ENCODE peak calls at places on chromosomes 13 and 19, in four cellular contexts. O, U, B and P are unnamed samples.

GRCh38 chr13:28621439-28621838 is 37.5 kb upstream of the POMP start:
- DNase-seq in B (no peak), O (no peak), U (no peak), P (no peak)

GRCh38 chr13:54185785-54186184 is 1157.2 kb downstream of the OLFM4 start:
- DNase-seq in U (no peak), B (peak), O (no peak), P (no peak)

GRCh38 chr19:36876993-36877938 is 26.6 kb downstream of the ZNF345 start:
- DNase-seq in U (no peak), B (no peak), O (no peak), P (no peak)

GRCh38 chr19:4908781-4909171 is 525 bp upstream of the UHRF1 start:
- DNase-seq in B (no peak), O (no peak), U (no peak), P (no peak)

GRCh38 chr19:7188682-7189629 is 105.3 kb downstream of the INSR start:
- DNase-seq in B (no peak), O (no peak), U (no peak), P (no peak)

GRCh38 chr19:38158730-38159129 is 65.3 kb downstream of the DPF1 start:
- DNase-seq in U (no peak), O (no peak), B (no peak), P (no peak)

GRCh38 chr13:45121421-45121820 is 1.1 kb downstream of the GTF2F2 start:
- DNase-seq in U (peak), O (no peak), B (no peak), P (no peak)

GRCh38 chr13:92621985-92622384 is 604.6 kb upstream of the GPC6 start:
- DNase-seq in O (no peak), U (no peak), B (no peak), P (no peak)

GRCh38 chr19:38100589-38100988 is 123.4 kb downstream of the DPF1 start:
- DNase-seq in O (no peak), B (no peak), U (no peak), P (no peak)

GRCh38 chr19:48859711-48860572 is 8.5 kb downstream of the PLEKHA4 start:
- DNase-seq in O (no peak), U (no peak), B (peak), P (no peak)

GRCh38 chr13:38618336-38618735 is 68.5 kb upstream of the FREM2 start:
- DNase-seq in O (no peak), B (no peak), U (no peak), P (no peak)

GRCh38 chr19:52648336-52648990 is 10.3 kb upstream of the ZNF83 start:
- DNase-seq in B (no peak), O (no peak), U (peak), P (no peak)
- H3K27ac ChIP-seq in B (no peak), O (no peak), U (peak), P (peak)

GRCh38 chr19:40360020-40360686 is 11.7 kb downstream of the PLD3 start:
- DNase-seq in B (no peak), U (no peak), O (no peak), P (no peak)

GRCh38 chr19:40358773-40359172 is 10.3 kb downstream of the PLD3 start:
- DNase-seq in U (no peak), O (no peak), B (no peak), P (no peak)

GRCh38 chr19:40355975-40356680 is 7.6 kb downstream of the PLD3 start:
- DNase-seq in B (no peak), U (no peak), O (no peak), P (no peak)

GRCh38 chr19:40357655-40358054 is 9.2 kb downstream of the PLD3 start:
- DNase-seq in B (no peak), O (no peak), U (no peak), P (no peak)

GRCh38 chr19:40356681-40357595 is 8.4 kb downstream of the PLD3 start:
- DNase-seq in U (peak), O (no peak), B (no peak), P (no peak)
- H3K27ac ChIP-seq in U (no peak), O (no peak), B (no peak), P (no peak)

DNA sequence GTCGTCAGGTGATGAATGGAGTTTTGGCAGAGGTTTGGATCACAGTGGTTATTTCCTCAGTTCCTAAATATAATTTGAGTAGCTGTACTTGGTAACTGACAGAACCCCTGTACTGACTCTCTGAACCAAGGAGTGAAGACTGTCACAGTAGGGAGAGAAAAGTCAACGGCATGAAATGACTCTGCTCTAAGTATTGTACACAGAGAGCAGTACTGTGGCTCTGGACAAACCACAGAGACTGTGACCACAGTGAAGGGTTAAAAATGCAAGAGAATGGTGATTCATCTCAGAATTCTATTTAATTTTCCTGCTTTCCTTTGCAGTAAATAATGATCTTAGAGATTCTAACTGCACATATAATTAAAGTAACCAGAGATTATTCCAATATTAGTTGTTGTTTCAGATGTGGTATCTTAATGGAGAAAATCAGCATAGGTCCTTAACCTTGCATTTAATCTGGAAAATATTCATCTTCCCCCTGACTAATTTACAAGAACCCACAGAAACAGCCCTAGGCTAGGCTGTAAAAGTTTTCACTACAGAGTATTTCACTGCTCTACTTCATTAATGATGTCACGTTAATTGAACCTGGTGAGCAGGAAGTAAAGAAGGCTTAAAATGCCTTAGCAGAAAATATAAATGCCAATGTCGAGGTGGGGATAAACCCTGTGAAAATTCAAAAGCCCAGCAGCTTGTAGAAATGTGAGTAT is 221.9 kb downstream of the LIG4 start:
- DNase-seq in U (no peak), B (no peak), O (no peak), P (peak)
- H3K27ac ChIP-seq in U (no peak), B (no peak), O (no peak), P (peak)

GRCh38 chr19:14413355-14413754 is 5.8 kb downstream of the DDX39A start:
- DNase-seq in B (no peak), U (no peak), O (no peak), P (no peak)
- H3K27ac ChIP-seq in B (no peak), U (no peak), O (no peak), P (no peak)

GRCh38 chr19:10095948-10096614 is 6.4 kb downstream of the ANGPTL6 start:
- DNase-seq in O (peak), U (peak), B (peak), P (peak)
- H3K27ac ChIP-seq in O (peak), U (no peak), B (peak), P (no peak)